ENCODE peak calls at places on chromosomes 1 and 21, in four cellular contexts. N, I, S and R are unnamed samples. For H3K36me3, the result is how much of the 10 kb centered on the place peaks cover.

GRCh38 chr1:66364578-66365391 is 169.2 kb upstream of the SGIP1 start:
- DNase-seq in N (peak), I (no peak), S (no peak), R (no peak)

GRCh38 chr1:23394176-23394575 is 24.5 kb upstream of the ZNF436 start:
- DNase-seq in N (peak), I (no peak), S (no peak), R (no peak)

GRCh38 chr1:230112131-230112701 is 45.2 kb downstream of the GALNT2 start:
- DNase-seq in N (peak), I (no peak), S (no peak), R (peak)

GRCh38 chr1:66770240-66770639 is 18.0 kb downstream of the DYNLT5 start:
- DNase-seq in N (no peak), I (no peak), S (no peak), R (no peak)

GRCh38 chr1:6410248-6410893 is 9.3 kb downstream of the HES2 start:
- DNase-seq in N (no peak), I (peak), S (no peak), R (no peak)

GRCh38 chr1:156356875-156357534 is 12.0 kb upstream of the RHBG start:
- DNase-seq in N (no peak), I (peak), S (peak), R (peak)

GRCh38 chr1:1118011-1118892 is 2.4 kb upstream of the C1orf159 start:
- DNase-seq in N (no peak), I (no peak), S (no peak), R (no peak)

GRCh38 chr1:16204634-16205332 is 7.7 kb downstream of the ARHGEF19 start:
- DNase-seq in N (no peak), I (no peak), S (no peak), R (no peak)

GRCh38 chr21:34037446-34037845 is 35.9 kb upstream of the MRPS6 start:
- DNase-seq in N (peak), I (no peak), S (no peak), R (no peak)

GRCh38 chr1:2604156-2604853 is 17.7 kb downstream of the PRXL2B start:
- DNase-seq in N (no peak), I (no peak), S (no peak), R (no peak)

GRCh38 chr1:212565571-212566305 is 42.8 kb upstream of the ATF3 start:
- DNase-seq in N (no peak), I (no peak), S (no peak), R (no peak)

GRCh38 chr1:213008564-213008963 is 7.1 kb downstream of the ANGEL2 start:
- DNase-seq in N (no peak), I (no peak), S (no peak), R (no peak)

GRCh38 chr1:19338323-19338762 is 26.2 kb downstream of the SLC66A1 start:
- DNase-seq in N (no peak), I (peak), S (peak), R (peak)

GRCh38 chr21:27564684-27565280 is 597.9 kb upstream of the ADAMTS5 start:
- DNase-seq in N (peak), I (peak), S (peak), R (peak)

GRCh38 chr1:231733063-231733462 is 106.5 kb downstream of the DISC1 start:
- DNase-seq in N (no peak), I (no peak), S (no peak), R (no peak)

GRCh38 chr1:27153549-27153886 is 1.4 kb downstream of the SLC9A1 start:
- DNase-seq in N (no peak), I (no peak), S (no peak), R (no peak)

GRCh38 chr1:11912000-11912399 is 14.2 kb downstream of the KIAA2013 start:
- DNase-seq in N (no peak), I (no peak), S (no peak), R (no peak)

GRCh38 chr1:232726048-232726779 is 79.0 kb upstream of the MAP10 start:
- DNase-seq in N (peak), I (no peak), S (no peak), R (no peak)

GRCh38 chr1:165025805-165026204 is 330.7 kb downstream of the LMX1A start:
- DNase-seq in N (no peak), I (no peak), S (no peak), R (no peak)

GRCh38 chr1:6692956-6693355 is 8.7 kb downstream of the DNAJC11 start:
- DNase-seq in N (no peak), I (peak), S (no peak), R (no peak)

GRCh38 chr1:107547363-107548155 is 406.7 kb downstream of the NTNG1 start:
- DNase-seq in N (no peak), I (peak), S (no peak), R (no peak)

GRCh38 chr1:6412896-6413295 is 6.8 kb downstream of the HES2 start:
- DNase-seq in N (no peak), I (peak), S (no peak), R (no peak)

GRCh38 chr1:235972316-235973090 is 92.4 kb downstream of the NID1 start:
- DNase-seq in N (peak), I (peak), S (no peak), R (no peak)

GRCh38 chr1:153679337-153680119 is 1.0 kb downstream of the NPR1 start:
- DNase-seq in N (no peak), I (no peak), S (no peak), R (no peak)

GRCh38 chr1:1894354-1895049 is 3.6 kb upstream of the GNB1 start:
- DNase-seq in N (no peak), I (no peak), S (no peak), R (no peak)

GRCh38 chr1:37016121-37016520 is 18.2 kb downstream of the GRIK3 start:
- DNase-seq in N (no peak), I (no peak), S (no peak), R (no peak)

GRCh38 chr1:64006276-64007051 is 197.0 kb upstream of the UBE2U start:
- DNase-seq in N (peak), I (peak), S (no peak), R (no peak)

DNA sequence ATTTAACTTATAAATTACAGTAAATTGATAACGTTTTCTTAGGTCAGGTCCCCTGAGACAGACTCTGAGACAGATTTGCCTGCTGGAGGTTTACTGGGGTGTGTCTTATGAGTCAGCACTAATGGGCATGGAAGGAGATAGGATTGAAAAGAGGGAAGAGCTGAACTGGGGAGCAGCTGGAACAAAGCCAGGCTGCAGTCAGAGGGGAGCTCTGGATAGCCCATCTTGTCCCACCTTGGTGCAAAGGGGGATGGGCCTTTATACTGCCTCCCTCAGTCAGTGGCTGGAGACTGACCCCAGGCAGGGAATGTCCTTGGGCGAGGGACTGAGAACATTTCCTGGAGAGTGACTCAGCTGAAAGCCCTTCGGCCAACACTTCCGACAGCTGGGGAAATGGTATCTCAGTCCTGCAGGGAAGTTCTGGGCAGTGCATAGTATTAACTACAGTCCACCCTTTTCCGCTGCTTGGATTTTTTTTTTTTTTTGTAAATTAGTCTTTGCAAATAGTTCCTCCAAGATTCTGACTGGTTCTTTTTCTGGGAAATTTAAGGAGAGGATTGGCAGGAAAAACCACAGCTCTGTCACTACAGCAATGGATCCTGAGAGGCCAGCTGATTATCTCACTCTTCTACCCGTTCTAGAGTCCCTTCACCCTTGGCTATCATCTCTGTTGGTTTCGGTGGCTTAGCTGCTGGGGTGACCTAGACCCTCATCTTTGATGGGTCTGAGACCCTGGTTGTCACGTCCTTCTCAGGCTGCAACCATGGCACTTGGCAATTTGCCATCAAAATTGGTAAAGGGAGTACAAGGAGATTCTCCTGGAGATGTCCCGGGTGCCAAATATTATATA is 39.2 kb upstream of the CDC42BPA start:
- DNase-seq in N (peak), I (peak), S (peak), R (no peak)
- H4K8ac ChIP-seq in N (peak), I (peak), S (no peak), R (no peak)

GRCh38 chr21:35732788-35733187 is 327.5 kb downstream of the SETD4 start:
- DNase-seq in N (no peak), I (no peak), S (no peak), R (no peak)

GRCh38 chr21:35737425-35737824 is 322.9 kb downstream of the SETD4 start:
- DNase-seq in N (no peak), I (no peak), S (no peak), R (no peak)

GRCh38 chr21:35743571-35743970 is 316.8 kb downstream of the SETD4 start:
- DNase-seq in N (peak), I (no peak), S (no peak), R (no peak)

GRCh38 chr21:35738342-35738961 is 321.9 kb downstream of the SETD4 start:
- DNase-seq in N (peak), I (no peak), S (no peak), R (no peak)

GRCh38 chr21:35737899-35738341 is 322.4 kb downstream of the SETD4 start:
- DNase-seq in N (no peak), I (no peak), S (no peak), R (no peak)
- H2AFZ ChIP-seq in N (peak), I (no peak), S (no peak), R (no peak)

GRCh38 chr1:9558946-9559545 is 19.8 kb downstream of the SLC25A33 start:
- DNase-seq in N (no peak), I (no peak), S (no peak), R (no peak)
- H3K36me3 ChIP-seq in N (under half), I (under half), S (under half), R (half or more)

GRCh38 chr1:170238704-170239391 is 93.1 kb downstream of the NTMT2 start:
- DNase-seq in N (no peak), I (no peak), S (no peak), R (no peak)
- H4K8ac ChIP-seq in N (no peak), I (no peak), S (no peak), R (no peak)

GRCh38 chr1:185315364-185316108 is 1.5 kb downstream of the IVNS1ABP start:
- DNase-seq in N (no peak), I (no peak), S (no peak), R (no peak)
- H2AFZ ChIP-seq in N (peak), I (no peak), S (no peak), R (no peak)

DNA sequence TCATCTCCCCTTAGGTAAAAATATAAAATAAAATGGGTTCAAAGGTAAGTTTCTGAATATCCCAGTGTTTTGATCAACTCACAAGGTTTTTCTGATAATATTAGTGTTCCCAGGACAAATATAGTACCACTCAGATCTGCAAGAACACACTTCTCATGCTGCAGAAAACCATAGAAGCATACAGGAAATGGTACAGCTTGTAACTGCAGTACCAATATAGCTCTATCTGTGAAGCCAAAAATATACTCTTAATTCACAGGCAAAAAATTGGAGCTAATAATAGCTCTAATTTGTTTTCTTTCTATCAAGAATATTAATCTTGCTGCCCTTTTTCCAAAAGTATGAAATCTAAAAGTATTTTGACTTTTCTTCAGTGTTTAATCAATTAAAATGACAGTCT is 13.2 kb downstream of the VPS45 start:
- DNase-seq in N (no peak), I (no peak), S (no peak), R (no peak)
- H3K36me3 ChIP-seq in N (under half), I (under half), S (under half), R (half or more)

GRCh38 chr1:220316291-220316690 is 44.0 kb upstream of the RAB3GAP2 start:
- DNase-seq in N (no peak), I (no peak), S (no peak), R (no peak)

GRCh38 chr1:220318673-220319072 is 46.4 kb upstream of the RAB3GAP2 start:
- DNase-seq in N (no peak), I (no peak), S (no peak), R (no peak)

GRCh38 chr1:220317161-220317560 is 44.9 kb upstream of the RAB3GAP2 start:
- DNase-seq in N (no peak), I (no peak), S (no peak), R (no peak)

GRCh38 chr1:220313576-220313975 is 41.3 kb upstream of the RAB3GAP2 start:
- DNase-seq in N (no peak), I (no peak), S (no peak), R (no peak)

DNA sequence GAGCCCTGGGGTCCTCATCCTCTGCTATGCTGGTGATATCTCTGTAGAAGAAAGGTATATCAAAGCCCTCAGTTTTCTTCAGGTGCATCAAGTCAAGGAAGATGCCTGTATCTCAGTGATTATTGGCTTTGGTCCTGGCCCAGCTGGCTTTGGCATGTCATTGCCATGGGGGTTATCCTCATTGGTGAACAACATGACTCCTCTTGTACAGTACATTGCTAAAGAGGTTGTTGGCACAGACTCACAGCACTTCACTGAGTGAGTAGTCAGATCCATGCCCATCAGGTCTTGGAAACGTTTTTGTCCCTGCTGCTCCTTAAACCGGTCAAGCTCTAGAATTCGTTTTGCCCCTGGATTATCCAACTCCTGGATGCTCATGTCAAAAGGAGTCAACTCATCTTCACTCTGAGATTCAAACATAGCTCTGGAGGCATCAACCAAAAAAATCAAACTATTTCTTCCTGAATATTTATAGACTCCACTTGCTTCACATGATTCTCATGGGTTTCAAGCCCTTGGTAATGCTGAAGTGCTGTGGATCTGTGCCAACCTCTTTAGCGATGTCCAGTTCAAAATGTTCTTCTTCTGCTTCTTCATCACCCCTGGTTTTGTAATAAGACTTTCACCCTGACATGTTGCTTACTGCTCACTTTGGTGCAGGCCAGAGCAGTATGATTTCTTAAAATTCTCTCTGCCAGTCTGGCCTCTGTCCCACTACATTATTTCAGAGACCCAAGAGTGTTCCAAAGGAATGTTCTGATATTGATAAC is 43.0 kb upstream of the RAB3GAP2 start:
- DNase-seq in N (no peak), I (no peak), S (no peak), R (no peak)
- H4K8ac ChIP-seq in N (no peak), I (no peak), S (no peak), R (no peak)